ENCODE peak calls at places on chromosomes 5 and 9, in four cellular contexts. E, G, J and V are unnamed samples.

GRCh38 chr9:93576296-93577044 is at the start of gene PHF2:
- DNase-seq in G (no peak), J (no peak), E (no peak), V (peak)

GRCh38 chr5:149217096-149217801 is 54.4 kb upstream of the AFAP1L1 start:
- DNase-seq in G (no peak), J (no peak), E (no peak), V (no peak)

GRCh38 chr5:31794009-31794408 is 155.1 kb downstream of the PDZD2 start:
- DNase-seq in J (no peak), G (no peak), E (no peak), V (no peak)

GRCh38 chr9:118418887-118419620 is 714.9 kb downstream of the TLR4 start:
- DNase-seq in G (no peak), J (no peak), E (peak), V (no peak)

GRCh38 chr5:102865510-102866314 is 110.6 kb downstream of the PAM start:
- DNase-seq in E (peak), J (peak), G (peak), V (peak)

GRCh38 chr5:173499471-173500212 is 116.8 kb downstream of the BOD1 start:
- DNase-seq in G (peak), J (no peak), E (no peak), V (peak)

GRCh38 chr5:62578540-62578939 is at the start of gene LRRC70:
- DNase-seq in J (no peak), G (no peak), E (no peak), V (no peak)

GRCh38 chr5:84393969-84394368 is 9.3 kb upstream of the EDIL3 start:
- DNase-seq in G (no peak), J (no peak), E (no peak), V (no peak)

GRCh38 chr5:91645347-91645746 is 262.2 kb upstream of the ARRDC3 start:
- DNase-seq in G (no peak), J (no peak), E (no peak), V (no peak)

GRCh38 chr5:25255128-25255527 is 610.4 kb upstream of the CDH10 start:
- DNase-seq in E (no peak), G (no peak), J (no peak), V (no peak)

GRCh38 chr5:16726538-16726946 is 109.7 kb upstream of the RETREG1 start:
- DNase-seq in E (no peak), J (no peak), G (no peak), V (no peak)

GRCh38 chr5:81687292-81687691 is 63.6 kb downstream of the SSBP2 start:
- DNase-seq in J (no peak), G (no peak), E (no peak), V (no peak)

GRCh38 chr5:59021837-59022514 is 439.1 kb downstream of the RAB3C start:
- DNase-seq in E (peak), J (peak), G (peak), V (no peak)

GRCh38 chr5:125480901-125481300 is 734.5 kb upstream of the ZNF608 start:
- DNase-seq in G (no peak), J (no peak), E (no peak), V (no peak)

GRCh38 chr5:108003178-108003577 is 332.4 kb upstream of the EFNA5 start:
- DNase-seq in G (no peak), J (no peak), E (no peak), V (no peak)

GRCh38 chr5:94807985-94808384 is 189.5 kb downstream of the SLF1 start:
- DNase-seq in E (no peak), G (no peak), J (no peak), V (no peak)

GRCh38 chr5:139407517-139407916 is 3.6 kb upstream of the SPATA24 start:
- DNase-seq in G (no peak), J (no peak), E (no peak), V (no peak)

GRCh38 chr5:16727937-16728336 is 111.1 kb upstream of the RETREG1 start:
- DNase-seq in E (peak), J (peak), G (peak), V (no peak)

GRCh38 chr9:89640391-89640790 is 35.6 kb downstream of the GADD45G start:
- DNase-seq in J (peak), G (no peak), E (no peak), V (no peak)

GRCh38 chr5:132469380-132470372 is 20.9 kb downstream of the IRF1 start:
- DNase-seq in E (peak), G (peak), J (peak), V (no peak)

GRCh38 chr5:123278284-123278683 is 144.9 kb downstream of the CEP120 start:
- DNase-seq in E (no peak), J (no peak), G (no peak), V (no peak)

GRCh38 chr5:54807421-54807820 is 178.0 kb downstream of the ESM1 start:
- DNase-seq in E (no peak), J (no peak), G (no peak), V (no peak)

GRCh38 chr5:115432691-115433090 is 111.9 kb downstream of the FEM1C start:
- DNase-seq in E (no peak), G (no peak), J (no peak), V (no peak)

GRCh38 chr9:33103381-33104110 is 27.1 kb upstream of the SMU1 start:
- DNase-seq in G (no peak), E (no peak), J (no peak), V (no peak)

GRCh38 chr9:98010450-98010849 is 27.3 kb downstream of the ANP32B start:
- DNase-seq in J (no peak), E (peak), G (no peak), V (no peak)

DNA sequence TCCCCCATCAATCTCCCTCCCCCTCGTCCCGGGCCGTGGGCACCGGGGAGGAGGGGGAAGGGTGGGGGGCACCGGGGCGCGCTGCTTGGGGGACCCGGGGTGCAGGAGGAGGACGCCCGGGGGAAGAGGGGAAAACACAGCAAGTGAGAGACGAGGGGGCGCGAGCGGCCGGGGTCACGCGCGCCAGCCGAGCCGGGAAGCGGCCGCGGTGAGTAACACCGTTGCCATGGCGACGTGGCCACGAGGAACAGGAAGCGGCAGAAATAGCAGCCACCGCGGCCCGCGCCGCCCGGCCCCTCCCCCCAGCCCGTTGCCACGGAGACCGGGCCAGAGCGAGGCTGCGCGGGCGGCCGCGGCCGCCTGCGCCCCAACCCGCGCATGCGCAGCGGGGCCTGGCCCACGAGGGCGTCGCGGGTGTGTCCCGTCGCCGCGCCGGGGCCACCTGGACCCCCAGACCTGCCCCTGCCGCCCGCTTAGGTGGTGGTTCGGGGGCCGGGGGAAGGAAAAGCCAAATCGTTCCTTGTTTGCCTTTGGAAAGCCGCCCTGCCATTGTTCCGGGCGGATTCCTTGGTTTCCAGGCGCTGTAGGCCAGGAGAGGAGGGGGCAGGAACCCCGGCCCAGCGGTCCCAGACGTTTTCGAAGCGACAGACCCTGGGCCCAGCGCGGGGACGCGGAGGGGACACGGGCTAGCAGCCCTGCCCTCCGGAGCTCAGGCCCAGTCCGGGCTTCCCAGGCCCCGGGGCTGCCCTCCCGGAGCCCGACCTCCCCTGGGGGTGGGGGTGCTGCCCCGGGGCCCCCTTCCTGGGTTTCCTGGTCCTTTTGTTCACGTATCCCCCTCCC is 207.1 kb downstream of the C9orf50 start:
- DNase-seq in E (peak), G (peak), J (peak), V (peak)
- TF ChIP-seq EP300 in E (peak), G (no peak), J (no peak), V (peak)

DNA sequence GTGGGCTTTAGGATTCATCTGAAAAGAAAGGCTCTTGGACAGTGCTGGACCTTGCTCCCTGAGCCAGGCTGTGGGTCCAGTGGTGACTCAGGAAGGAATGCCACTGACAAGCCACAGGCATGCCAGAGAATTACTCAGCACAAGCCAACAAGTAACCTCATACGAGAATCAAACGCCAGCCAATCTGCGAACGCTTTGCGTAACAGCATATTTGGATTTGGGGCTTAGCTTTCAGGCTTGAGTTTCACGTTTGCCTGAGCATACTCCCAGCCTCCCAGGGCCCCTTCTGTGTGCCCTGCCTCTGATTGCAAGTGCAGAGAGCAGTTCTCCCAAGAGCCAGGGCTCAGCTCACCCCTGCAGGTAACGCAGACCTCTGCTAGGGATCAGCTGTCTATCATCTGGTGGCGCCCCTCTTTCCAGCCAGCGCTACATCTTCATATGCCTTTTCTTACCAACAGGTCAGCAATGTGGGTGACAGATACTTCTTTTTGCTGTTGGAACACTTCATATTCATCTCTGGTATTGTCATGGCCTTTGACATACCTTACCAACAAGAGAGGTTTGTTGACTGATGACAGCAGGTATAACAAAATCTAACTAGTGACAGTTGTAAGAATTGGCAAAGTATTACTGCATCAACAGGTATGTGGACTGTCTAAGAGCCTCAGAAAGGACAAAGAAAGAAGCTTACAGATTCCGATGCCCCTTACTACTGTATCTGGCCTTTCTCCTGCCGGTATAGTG is 30.1 kb upstream of the ZSWIM6 start:
- DNase-seq in G (peak), E (peak), J (peak), V (no peak)
- TF ChIP-seq EP300 in G (no peak), E (no peak), J (no peak), V (no peak)

GRCh38 chr9:129806126-129806525 is 3.1 kb downstream of the TOR1B start:
- DNase-seq in G (no peak), E (no peak), J (no peak), V (no peak)

GRCh38 chr9:129803679-129804065 is 688 bp downstream of the TOR1B start:
- DNase-seq in J (no peak), G (no peak), E (no peak), V (no peak)

GRCh38 chr9:129801504-129801903 is 1.5 kb upstream of the TOR1B start:
- DNase-seq in J (no peak), E (no peak), G (no peak), V (no peak)

GRCh38 chr9:129798973-129799372 is 4.0 kb upstream of the TOR1B start:
- DNase-seq in J (no peak), E (no peak), G (no peak), V (no peak)

GRCh38 chr9:129802833-129803678 is at the start of gene TOR1B:
- DNase-seq in J (peak), E (peak), G (peak), V (peak)
- TF ChIP-seq EP300 in J (no peak), E (no peak), G (no peak), V (no peak)

DNA sequence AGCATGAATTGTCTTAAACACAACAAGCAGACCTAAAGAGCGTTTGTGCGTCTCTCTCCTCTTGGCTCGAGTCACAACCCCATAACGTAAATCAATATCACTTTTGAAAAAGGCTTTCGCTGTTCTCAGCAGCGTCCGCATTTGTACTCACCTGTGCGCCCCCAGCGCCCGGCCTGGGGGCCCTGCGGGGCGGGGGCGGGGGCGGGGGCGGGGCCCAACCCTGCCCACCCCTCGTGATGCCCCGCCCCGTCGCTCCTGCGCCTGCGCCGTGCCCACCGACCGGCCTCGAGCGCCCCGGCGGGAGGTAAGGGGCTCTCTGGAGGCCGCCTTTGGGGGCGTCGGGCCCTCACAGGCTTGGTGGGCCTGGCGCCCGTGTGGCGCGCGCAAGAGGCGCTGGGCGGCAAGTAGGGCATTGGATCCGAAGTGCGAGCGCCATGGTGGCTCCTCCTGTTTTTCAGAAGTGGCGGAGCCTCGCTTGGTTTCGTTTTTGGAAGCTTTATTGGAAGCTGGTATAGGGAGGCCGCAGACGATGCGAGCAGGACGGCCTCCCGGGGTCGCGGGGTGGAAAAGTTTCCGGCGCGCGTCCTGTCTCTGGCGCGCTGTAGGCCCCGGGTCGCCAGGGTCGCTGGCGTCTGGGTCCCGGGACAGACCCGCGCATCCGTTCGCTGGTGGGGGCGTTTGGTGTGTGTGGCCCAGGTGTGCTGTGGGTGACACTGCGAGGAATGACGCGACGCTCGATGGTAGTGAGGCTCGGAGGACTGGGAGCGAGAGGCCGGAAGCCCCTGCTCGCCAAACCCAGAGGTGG is at the start of gene STX17:
- DNase-seq in G (peak), J (peak), E (peak), V (peak)
- TF ChIP-seq EP300 in G (no peak), J (no peak), E (no peak), V (no peak)

GRCh38 chr5:60671899-60672692 is 27.9 kb downstream of the DEPDC1B start:
- DNase-seq in G (no peak), J (no peak), E (no peak), V (no peak)
- TF ChIP-seq EP300 in G (no peak), J (no peak), E (no peak), V (no peak)